ENCODE peak calls at places on chromosome 17, in eight cellular contexts. One of them, this sample, is unnamed.

GRCh38 chr17:19263621-19264010 is 26.4 kb downstream of the EPN2 start:
- DNase-seq in non-pigmented ciliary epithelial cell: no peak
- DNase-seq in GM04503: no peak
- DNase-seq in dorsolateral prefrontal cortex: no peak
- DNase-seq in posterior cingulate gyrus: no peak
- DNase-seq in occipital lobe: no peak
- DNase-seq in neural crest cell: no peak
- DNase-seq in fibroblast of lung: peak; percentile 70
- DNase-seq in this sample: no peak

GRCh38 chr17:27783440-27783839 is 16.9 kb downstream of the NOS2 start:
- DNase-seq in dorsolateral prefrontal cortex: no peak
- DNase-seq in non-pigmented ciliary epithelial cell: no peak
- DNase-seq in neural crest cell: no peak
- DNase-seq in GM04503: no peak
- DNase-seq in fibroblast of lung: no peak
- DNase-seq in occipital lobe: no peak
- DNase-seq in posterior cingulate gyrus: no peak
- DNase-seq in this sample: no peak

GRCh38 chr17:2123467-2124251 is 68.8 kb downstream of the HIC1 start:
- DNase-seq in fibroblast of lung: peak; percentile 65
- DNase-seq in occipital lobe: no peak
- DNase-seq in GM04503: no peak
- DNase-seq in posterior cingulate gyrus: no peak
- DNase-seq in neural crest cell: no peak
- DNase-seq in non-pigmented ciliary epithelial cell: no peak
- DNase-seq in dorsolateral prefrontal cortex: no peak
- DNase-seq in this sample: no peak

GRCh38 chr17:49290690-49291326 is 60.2 kb upstream of the PHOSPHO1 start:
- DNase-seq in non-pigmented ciliary epithelial cell: peak; percentile 6
- DNase-seq in fibroblast of lung: peak; percentile 10
- DNase-seq in neural crest cell: peak; percentile 25
- DNase-seq in dorsolateral prefrontal cortex: no peak
- DNase-seq in occipital lobe: no peak
- DNase-seq in posterior cingulate gyrus: no peak
- DNase-seq in GM04503: peak; percentile 1
- DNase-seq in this sample: no peak

GRCh38 chr17:78747479-78747878 is 34.6 kb downstream of the CYTH1 start:
- DNase-seq in dorsolateral prefrontal cortex: no peak
- DNase-seq in non-pigmented ciliary epithelial cell: no peak
- DNase-seq in occipital lobe: no peak
- DNase-seq in neural crest cell: no peak
- DNase-seq in fibroblast of lung: no peak
- DNase-seq in GM04503: no peak
- DNase-seq in posterior cingulate gyrus: no peak
- DNase-seq in this sample: no peak

GRCh38 chr17:71846561-71846960 is 274.3 kb upstream of the SOX9 start:
- DNase-seq in non-pigmented ciliary epithelial cell: no peak
- DNase-seq in neural crest cell: no peak
- DNase-seq in GM04503: no peak
- DNase-seq in posterior cingulate gyrus: no peak
- DNase-seq in occipital lobe: no peak
- DNase-seq in fibroblast of lung: peak; percentile 49
- DNase-seq in dorsolateral prefrontal cortex: no peak
- DNase-seq in this sample: no peak

GRCh38 chr17:34068506-34069035 is 186.5 kb upstream of the CCL2 start:
- DNase-seq in fibroblast of lung: no peak
- DNase-seq in neural crest cell: no peak
- DNase-seq in non-pigmented ciliary epithelial cell: no peak
- DNase-seq in dorsolateral prefrontal cortex: no peak
- DNase-seq in posterior cingulate gyrus: no peak
- DNase-seq in GM04503: no peak
- DNase-seq in occipital lobe: no peak
- DNase-seq in this sample: no peak

GRCh38 chr17:47948706-47949196 is 7.4 kb downstream of the PNPO start:
- DNase-seq in GM04503: no peak
- DNase-seq in neural crest cell: no peak
- DNase-seq in posterior cingulate gyrus: no peak
- DNase-seq in non-pigmented ciliary epithelial cell: no peak
- DNase-seq in fibroblast of lung: no peak
- DNase-seq in occipital lobe: no peak
- DNase-seq in dorsolateral prefrontal cortex: no peak
- DNase-seq in this sample: no peak

GRCh38 chr17:8152112-8152775 is at the start of gene PER1:
- DNase-seq in occipital lobe: peak; percentile 94
- DNase-seq in GM04503: peak; percentile 76
- DNase-seq in dorsolateral prefrontal cortex: peak; percentile 98
- DNase-seq in non-pigmented ciliary epithelial cell: peak; percentile 71
- DNase-seq in fibroblast of lung: peak; percentile 91
- DNase-seq in posterior cingulate gyrus: peak; percentile 96
- DNase-seq in neural crest cell: peak; percentile 85
- DNase-seq in this sample: peak; percentile 53

This sample was measured in BJ.